ENCODE peak calls at places on chromosomes 4 and X, in five cellular contexts. I is HCT116, R is SK-N-SH, S is K562, L is GM12878. J is an unnamed sample.

GRCh38 chrX:104659037-104659744 is 93.2 kb downstream of the IL1RAPL2 start:
- DNase-seq in S (no peak), L (no peak), R (no peak), I (no peak), J (no peak)

GRCh38 chrX:139204903-139205667 is 325.5 kb upstream of the F9 start:
- DNase-seq in S (peak), L (no peak), R (peak), I (no peak), J (no peak)

GRCh38 chrX:139202742-139203410 is 327.7 kb upstream of the F9 start:
- DNase-seq in S (no peak), R (no peak), I (no peak), L (no peak), J (no peak)

GRCh38 chr4:2745981-2746806 is 9.9 kb downstream of the TNIP2 start:
- DNase-seq in R (no peak), L (peak), I (no peak), S (peak), J (no peak)

GRCh38 chrX:140971385-140971784 is 31.0 kb upstream of the SPANXB1 start:
- DNase-seq in S (no peak), L (no peak), I (no peak), R (no peak), J (no peak)

GRCh38 chr4:61442936-61443335 is 242.8 kb downstream of the ADGRL3 start:
- DNase-seq in R (no peak), S (no peak), I (no peak), L (no peak), J (no peak)

GRCh38 chrX:131734621-131735020 is 190.7 kb downstream of the OR13H1 start:
- DNase-seq in S (no peak), R (no peak), L (peak), I (no peak), J (peak)

GRCh38 chr4:130424211-130424610 is 1328.3 kb downstream of the C4orf33 start:
- DNase-seq in R (no peak), L (no peak), S (no peak), I (no peak), J (no peak)

GRCh38 chrX:51853251-51853650 is 40.2 kb upstream of the MAGED1 start:
- DNase-seq in I (no peak), L (no peak), R (no peak), S (no peak), J (no peak)

GRCh38 chr4:1723131-1723801 is 1.9 kb downstream of the TACC3 start:
- DNase-seq in I (no peak), L (no peak), R (no peak), S (no peak), J (no peak)

GRCh38 chrX:13373027-13373806 is 53.4 kb upstream of the ATXN3L start:
- DNase-seq in R (no peak), I (no peak), S (no peak), L (no peak), J (no peak)

GRCh38 chr4:74930166-74930565 is 2.8 kb upstream of the PARM1 start:
- DNase-seq in I (no peak), R (no peak), L (no peak), S (no peak), J (no peak)

GRCh38 chr4:2977116-2978097 is 14.0 kb downstream of the GRK4 start:
- DNase-seq in I (no peak), S (peak), R (no peak), L (no peak), J (no peak)

GRCh38 chrX:21940356-21940829 is at the start of gene SMS:
- DNase-seq in S (peak), R (peak), I (no peak), L (no peak), J (no peak)

GRCh38 chrX:64093761-64094160 is 111.7 kb downstream of the AMER1 start:
- DNase-seq in S (no peak), R (peak), L (no peak), I (no peak), J (no peak)

GRCh38 chr4:139734201-139734874 is 68.7 kb downstream of the MGST2 start:
- DNase-seq in I (no peak), R (no peak), L (no peak), S (no peak), J (no peak)

GRCh38 chr4:6999172-7000086 is 43.7 kb upstream of the TADA2B start:
- DNase-seq in I (peak), R (no peak), S (peak), L (no peak), J (no peak)

GRCh38 chr4:39855909-39856512 is 121.7 kb downstream of the PDS5A start:
- DNase-seq in S (peak), R (no peak), L (no peak), I (no peak), J (peak)

GRCh38 chrX:15781964-15782711 is 8.1 kb upstream of the ZRSR2 start:
- DNase-seq in I (no peak), L (peak), S (no peak), R (no peak), J (no peak)

GRCh38 chr4:45580306-45580705 is 543.5 kb downstream of the GABRG1 start:
- DNase-seq in L (no peak), I (no peak), R (no peak), S (no peak), J (no peak)

GRCh38 chr4:45578874-45579273 is 545.0 kb downstream of the GABRG1 start:
- DNase-seq in I (no peak), S (no peak), L (no peak), R (no peak), J (no peak)

GRCh38 chr4:45576275-45576674 is 547.6 kb downstream of the GABRG1 start:
- DNase-seq in L (no peak), I (no peak), R (no peak), S (no peak), J (no peak)
- TF ChIP-seq SIN3A in L (no peak), I (no peak), R (no peak), S (no peak), J (no peak)

GRCh38 chrX:154403192-154403591 is 5.0 kb downstream of the RPL10 start:
- DNase-seq in L (no peak), I (no peak), S (no peak), R (no peak), J (no peak)

GRCh38 chrX:154399527-154400368 is 1.6 kb downstream of the RPL10 start:
- DNase-seq in R (no peak), I (no peak), S (no peak), L (no peak), J (no peak)

GRCh38 chrX:154401918-154402621 is 3.9 kb downstream of the RPL10 start:
- DNase-seq in I (no peak), L (no peak), R (no peak), S (no peak), J (no peak)

GRCh38 chrX:154402622-154403127 is 4.5 kb downstream of the RPL10 start:
- DNase-seq in L (no peak), R (no peak), S (no peak), I (no peak), J (no peak)

DNA sequence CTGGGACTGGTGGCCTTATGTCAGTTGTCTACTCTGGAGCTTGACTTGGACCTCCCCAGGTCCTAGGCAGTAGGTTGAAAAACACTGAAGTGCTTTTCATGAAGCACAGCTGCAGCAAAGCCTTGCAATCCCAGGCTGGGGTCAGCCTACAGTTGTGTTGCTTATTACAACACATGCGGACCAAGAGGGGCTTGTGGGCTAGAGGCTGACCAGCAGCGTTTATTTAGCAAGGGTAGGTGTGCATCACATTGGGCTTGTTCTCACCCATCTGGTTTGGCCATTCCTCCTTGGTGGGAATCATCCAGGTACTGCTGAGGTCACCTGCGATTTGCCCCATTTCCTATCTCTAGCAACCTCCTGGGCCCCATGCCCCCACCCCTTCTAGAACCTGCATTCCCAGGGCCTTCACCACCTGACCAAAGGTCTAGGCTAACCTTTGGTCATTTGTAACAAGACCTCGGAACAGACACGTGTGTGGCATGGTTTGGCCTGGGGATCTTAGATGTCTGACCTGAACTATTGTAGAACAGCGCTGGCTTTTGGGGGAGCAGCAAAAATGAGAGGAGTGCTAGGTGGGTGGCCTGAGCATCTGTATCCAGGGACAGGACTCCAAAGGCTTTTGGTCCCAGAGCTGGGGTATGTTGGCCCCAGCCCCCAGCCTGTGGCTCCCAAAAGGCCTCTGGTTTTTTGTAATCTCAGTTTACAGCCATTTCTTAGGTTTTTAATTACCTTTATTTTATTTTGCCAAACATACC is 3.0 kb downstream of the RPL10 start:
- DNase-seq in I (no peak), S (no peak), R (no peak), L (no peak), J (no peak)
- TF ChIP-seq REST in I (no peak), S (no peak), R (no peak), L (no peak), J (no peak)

GRCh38 chr4:117691572-117692351 is 342.5 kb upstream of the NDST3 start:
- DNase-seq in L (no peak), S (no peak), R (no peak), I (no peak), J (no peak)
- TF ChIP-seq SIN3A in L (no peak), S (no peak), R (no peak), I (no peak), J (no peak)

GRCh38 chr4:664713-665231 is 9.3 kb downstream of the ATP5ME start:
- DNase-seq in L (no peak), R (no peak), S (no peak), I (no peak), J (no peak)
- TF ChIP-seq REST in L (no peak), R (no peak), S (no peak), I (no peak), J (no peak)

GRCh38 chr4:146041139-146042004 is 102.7 kb upstream of the ZNF827 start:
- DNase-seq in I (no peak), R (no peak), L (no peak), S (no peak), J (no peak)

GRCh38 chr4:146040623-146041022 is 102.0 kb upstream of the ZNF827 start:
- DNase-seq in L (no peak), S (no peak), R (no peak), I (no peak), J (no peak)
- TF ChIP-seq SIN3A in L (no peak), S (no peak), R (no peak), I (no peak), J (no peak)

GRCh38 chrX:11666180-11666579 is 460 bp upstream of the ARHGAP6 start:
- DNase-seq in R (peak), L (no peak), S (no peak), I (no peak), J (no peak)
- TF ChIP-seq REST in R (no peak), L (no peak), S (no peak), I (no peak), J (no peak)

DNA sequence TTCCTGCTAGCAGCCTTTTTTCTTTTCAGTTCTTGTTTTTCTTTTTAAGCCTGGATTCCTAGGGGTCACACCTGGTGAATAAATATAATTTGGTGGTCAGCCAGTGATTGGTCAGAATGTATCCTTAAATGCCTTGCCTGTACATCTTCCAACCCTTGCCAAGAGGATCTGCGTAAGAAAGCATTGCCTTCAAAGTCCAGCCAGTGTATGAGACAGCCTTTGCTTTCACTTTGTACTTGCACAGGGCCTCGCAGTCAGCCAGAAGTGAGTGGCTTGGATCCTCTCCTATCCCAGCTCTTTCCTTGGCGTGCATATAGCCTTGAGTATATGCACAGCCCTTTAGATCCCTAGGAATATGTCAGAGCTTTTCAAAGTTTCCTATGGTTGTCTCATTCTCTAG is 22.2 kb downstream of the KANTR start:
- DNase-seq in I (no peak), S (no peak), L (no peak), R (no peak), J (no peak)
- TF ChIP-seq SIN3A in I (no peak), S (no peak), L (no peak), R (no peak), J (no peak)

DNA sequence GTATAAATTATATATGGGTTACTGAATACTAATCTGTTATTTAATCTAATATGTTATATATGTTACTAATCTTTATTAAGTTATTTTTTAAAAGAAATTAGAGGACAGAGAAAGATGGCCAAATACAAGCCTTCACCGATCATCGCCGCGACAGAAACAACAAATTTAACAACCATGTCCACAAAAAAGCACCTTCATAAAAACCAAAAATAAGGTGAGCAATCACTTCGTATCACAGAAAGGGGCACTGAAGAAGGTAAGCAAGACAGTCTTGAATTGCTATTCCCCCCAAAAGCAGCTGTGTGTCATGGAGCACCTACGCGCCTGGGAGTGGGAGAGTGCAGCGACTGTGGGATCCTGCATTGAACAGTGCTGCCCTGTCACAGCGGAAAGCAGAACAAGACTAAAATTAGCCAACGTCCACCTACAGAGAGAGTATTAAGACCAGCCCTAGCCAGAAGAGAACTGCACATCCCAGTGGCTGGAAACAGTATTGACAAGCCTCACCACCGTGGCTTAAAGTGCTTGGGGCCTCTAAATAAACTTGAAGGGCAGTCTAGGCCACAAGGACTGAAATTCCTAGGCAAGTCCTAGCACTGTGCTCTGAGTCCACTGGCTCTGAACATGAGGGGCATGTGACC is 38.5 kb downstream of the LRBA start:
- DNase-seq in S (peak), I (no peak), L (no peak), R (no peak), J (no peak)
- TF ChIP-seq REST in S (no peak), I (no peak), L (no peak), R (no peak), J (no peak)

GRCh38 chr4:156977435-156978160 is 6.0 kb upstream of the PDGFC start:
- DNase-seq in I (no peak), L (no peak), R (no peak), S (no peak), J (no peak)
- TF ChIP-seq SIN3A in I (no peak), L (no peak), R (no peak), S (no peak), J (no peak)

DNA sequence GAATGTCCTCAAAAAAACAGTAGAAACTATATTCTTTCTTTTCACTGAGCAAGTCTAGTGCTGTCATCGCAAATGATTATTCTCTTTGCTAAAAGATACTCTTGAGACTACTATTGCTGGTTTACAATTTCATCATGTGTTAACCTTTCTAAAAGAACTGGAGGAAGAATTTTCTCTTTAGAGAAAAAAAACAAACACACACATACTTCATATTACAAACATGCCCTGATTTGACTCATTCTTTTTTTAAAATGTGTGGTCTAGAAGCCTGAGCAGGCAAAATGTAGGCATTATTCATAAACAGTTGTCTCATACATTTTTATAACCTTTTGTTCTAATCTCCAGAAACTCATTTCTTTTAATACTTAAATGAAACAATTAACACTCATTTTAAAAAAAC is 60.6 kb upstream of the FAT4 start:
- DNase-seq in L (no peak), S (no peak), I (no peak), R (no peak), J (no peak)
- TF ChIP-seq REST in L (no peak), S (no peak), I (no peak), R (no peak), J (no peak)

J was measured in Panc1.